ENCODE peak calls at places on chromosomes 6 and 20, in five cellular contexts. D is SK-N-SH, H is HCT116, P is HepG2, L is GM12878. Z is an unnamed sample.

GRCh38 chr6:80132942-80133517 is 26.6 kb downstream of the BCKDHB start:
- DNase-seq in D (peak; percentile 39), P (peak; percentile 27), H (peak; percentile 47), L (no peak), Z (peak; percentile 71)

GRCh38 chr6:26065952-26066380 is 21.3 kb upstream of the HFE start:
- DNase-seq in H (peak; percentile 79), P (peak; percentile 96), D (peak; percentile 66), L (peak; percentile 73), Z (peak; percentile 91)

GRCh38 chr20:35560105-35560511 is 18.2 kb downstream of the ERGIC3 start:
- DNase-seq in L (no peak), D (no peak), P (no peak), H (no peak), Z (no peak)

GRCh38 chr6:64258752-64259151 is 623.1 kb downstream of the PHF3 start:
- DNase-seq in H (no peak), D (no peak), L (no peak), P (peak; percentile 9), Z (no peak)

GRCh38 chr6:38078671-38079070 is 259.1 kb downstream of the ZFAND3 start:
- DNase-seq in H (no peak), P (peak; percentile 56), L (no peak), D (no peak), Z (no peak)

GRCh38 chr6:55100729-55101128 is 73.6 kb upstream of the HCRTR2 start:
- DNase-seq in L (no peak), H (no peak), D (no peak), P (no peak), Z (no peak)

GRCh38 chr6:13987400-13987865 is 62.7 kb downstream of the RNF182 start:
- DNase-seq in D (no peak), L (no peak), P (no peak), H (no peak), Z (no peak)

GRCh38 chr6:113219783-113220182 is 637.4 kb upstream of the MARCKS start:
- DNase-seq in D (no peak), L (no peak), P (no peak), H (no peak), Z (no peak)

GRCh38 chr6:28125396-28125795 is 987 bp downstream of the ZSCAN16 start:
- DNase-seq in D (no peak), P (no peak), H (no peak), L (no peak), Z (no peak)

GRCh38 chr6:43076093-43076927 is at the start of gene PTK7:
- DNase-seq in P (peak; percentile 74), H (no peak), L (no peak), D (peak; percentile 98), Z (no peak)

GRCh38 chr6:156701961-156702360 is 75.2 kb upstream of the ARID1B start:
- DNase-seq in D (no peak), L (no peak), P (no peak), H (no peak), Z (no peak)

GRCh38 chr6:18121580-18122127 is 823 bp downstream of the NHLRC1 start:
- DNase-seq in L (no peak), H (no peak), P (peak; percentile 27), D (no peak), Z (no peak)

DNA sequence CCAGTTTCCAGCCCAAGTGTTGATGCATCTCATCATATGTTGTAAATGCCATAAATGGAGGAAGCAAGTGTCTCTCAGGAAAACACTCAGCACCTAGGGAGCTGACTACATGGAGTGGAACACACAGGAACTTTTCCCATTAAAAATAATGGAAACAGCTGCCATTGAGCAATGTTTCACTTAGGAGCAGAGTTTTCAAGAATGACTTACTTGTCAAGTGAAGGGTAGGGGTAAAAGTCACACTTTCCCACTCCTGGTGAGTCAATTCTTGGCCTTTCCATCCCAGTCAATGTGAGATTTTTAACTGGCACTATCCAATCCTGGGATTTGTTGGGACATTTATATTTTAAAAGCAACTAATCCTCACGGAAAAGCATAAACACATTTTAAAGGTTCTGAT is 119.4 kb upstream of the ASF1A start:
- DNase-seq in H (no peak), L (no peak), P (no peak), D (no peak), Z (no peak)
- TF ChIP-seq JUND in H (no peak), L (no peak), P (no peak), D (no peak), Z (no peak)

DNA sequence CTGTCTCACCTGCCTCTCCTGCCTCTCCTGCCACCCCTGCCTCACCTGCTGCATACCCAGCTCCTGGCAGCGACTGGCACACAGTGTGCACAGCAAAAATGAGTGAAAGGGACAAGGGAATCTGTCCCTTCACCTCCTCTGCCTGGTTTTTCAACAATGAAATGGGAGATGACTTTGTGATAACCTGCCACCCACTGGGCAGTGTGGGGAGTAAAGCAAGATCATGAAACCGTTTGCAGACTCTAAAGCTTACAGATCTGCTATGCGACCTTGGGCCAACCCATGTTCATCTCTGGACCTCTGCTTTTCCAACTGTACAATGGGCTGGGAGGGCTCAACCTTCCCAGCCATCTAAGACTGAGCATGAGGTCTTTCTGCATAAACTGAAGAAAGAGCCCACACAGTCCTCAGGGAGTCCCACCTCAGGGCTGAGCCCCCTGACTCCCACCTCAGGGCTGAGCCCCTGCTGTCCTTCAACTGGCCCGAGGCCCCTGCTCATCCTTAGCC is 81.1 kb downstream of the RIPOR3 start:
- DNase-seq in L (no peak), D (no peak), P (peak; percentile 41), H (no peak), Z (peak; percentile 35)
- TF ChIP-seq JUND in L (no peak), D (no peak), P (no peak), H (no peak), Z (no peak)

GRCh38 chr6:11367638-11368199 is 135.3 kb upstream of the NEDD9 start:
- DNase-seq in P (peak; percentile 100), D (no peak), H (no peak), L (no peak), Z (no peak)
- TF ChIP-seq JUND in P (no peak), D (no peak), H (no peak), L (no peak), Z (no peak)

GRCh38 chr6:20572940-20573339 is 38.7 kb downstream of the CDKAL1 start:
- DNase-seq in H (no peak), P (peak; percentile 51), L (no peak), D (no peak), Z (no peak)
- TF ChIP-seq JUND in H (no peak), P (no peak), L (no peak), D (no peak), Z (no peak)

GRCh38 chr6:2162089-2162465 is 83.3 kb downstream of the GMDS start:
- DNase-seq in L (no peak), H (peak; percentile 32), P (no peak), D (no peak), Z (no peak)

GRCh38 chr6:2168480-2168879 is 76.9 kb downstream of the GMDS start:
- DNase-seq in P (no peak), D (no peak), H (no peak), L (no peak), Z (no peak)

GRCh38 chr6:2165216-2165725 is 80.1 kb downstream of the GMDS start:
- DNase-seq in P (no peak), L (no peak), D (no peak), H (no peak), Z (no peak)

GRCh38 chr6:2166717-2167116 is 78.7 kb downstream of the GMDS start:
- DNase-seq in D (no peak), P (no peak), H (no peak), L (no peak), Z (peak; percentile 37)

GRCh38 chr6:2164481-2164880 is 80.9 kb downstream of the GMDS start:
- DNase-seq in P (no peak), H (no peak), D (no peak), L (no peak), Z (no peak)
- TF ChIP-seq JUND in P (no peak), H (no peak), D (no peak), L (no peak), Z (no peak)

GRCh38 chr6:150598401-150598800 is 1.3 kb upstream of the PLEKHG1 start:
- DNase-seq in H (no peak), D (no peak), P (no peak), L (no peak), Z (no peak)
- TF ChIP-seq JUND in H (no peak), D (no peak), P (no peak), L (no peak), Z (no peak)

GRCh38 chr6:53730767-53731166 is 64.0 kb upstream of the LRRC1 start:
- DNase-seq in P (no peak), D (no peak), H (no peak), L (no peak), Z (no peak)

GRCh38 chr6:53735896-53736295 is 58.9 kb upstream of the LRRC1 start:
- DNase-seq in L (no peak), H (no peak), D (no peak), P (no peak), Z (no peak)

GRCh38 chr6:53737746-53738145 is 57.1 kb upstream of the LRRC1 start:
- DNase-seq in D (no peak), L (no peak), P (peak; percentile 45), H (no peak), Z (no peak)

GRCh38 chr6:53731906-53732636 is 62.7 kb upstream of the LRRC1 start:
- DNase-seq in P (no peak), D (no peak), H (no peak), L (no peak), Z (no peak)

GRCh38 chr6:53734473-53735299 is 60.1 kb upstream of the LRRC1 start:
- DNase-seq in H (peak; percentile 92), D (peak; percentile 9), L (peak; percentile 26), P (peak; percentile 31), Z (peak; percentile 46)
- TF ChIP-seq JUND in H (peak; percentile 99), D (peak; percentile 64), L (no peak), P (no peak), Z (no peak)

DNA sequence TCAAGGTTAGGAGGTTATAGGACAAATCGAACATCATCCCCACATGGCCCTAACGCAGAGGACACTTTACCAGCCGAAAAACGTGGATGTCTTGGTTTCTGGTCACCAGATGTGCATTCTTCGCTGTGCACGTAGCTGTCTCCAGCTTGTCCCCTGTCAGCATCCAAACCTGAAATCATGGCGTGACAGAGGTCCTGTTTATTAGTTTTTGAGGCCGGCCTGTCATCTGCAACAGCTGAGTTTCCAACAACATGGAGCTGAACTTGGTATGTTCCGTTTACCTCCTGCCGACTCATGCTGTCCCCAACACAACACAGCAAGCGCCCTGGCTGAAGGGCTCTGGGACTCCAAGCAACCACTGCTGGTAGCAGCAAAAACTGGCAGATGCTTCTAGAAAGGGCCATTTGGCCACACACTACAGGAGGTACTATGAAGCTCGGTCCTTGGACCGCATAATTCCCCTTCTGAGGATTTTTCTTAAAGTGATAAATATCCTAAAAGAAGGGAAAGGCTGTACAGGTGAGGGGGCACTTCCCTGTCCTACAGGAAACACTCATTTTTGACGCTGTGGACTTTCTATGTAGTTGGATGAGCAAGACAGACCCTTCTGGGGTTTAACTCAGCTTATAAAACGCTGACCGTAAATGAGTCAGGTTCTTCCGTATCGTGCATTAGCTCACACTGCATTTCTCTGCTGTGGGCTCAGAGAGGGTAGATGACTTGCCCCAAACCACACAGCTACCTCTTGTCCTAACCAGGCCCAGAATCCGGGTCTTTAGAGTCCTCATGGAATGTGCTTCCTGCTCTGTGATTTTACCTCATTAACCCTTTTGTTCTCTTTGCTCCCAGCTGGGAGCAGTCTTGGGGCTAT is 79.7 kb upstream of the NFATC2 start:
- DNase-seq in P (no peak), D (no peak), L (no peak), H (no peak), Z (no peak)
- TF ChIP-seq JUND in P (no peak), D (no peak), L (no peak), H (no peak), Z (no peak)

GRCh38 chr6:149046822-149047246 is 270.7 kb upstream of the TAB2 start:
- DNase-seq in L (no peak), P (no peak), D (no peak), H (no peak), Z (no peak)
- TF ChIP-seq JUND in L (no peak), P (no peak), D (no peak), H (no peak), Z (no peak)

Z was measured in T47D.